ENCODE peak calls at places on chromosome X, in eight cellular contexts. B is progenitor cell of endocrine pancreas, J is nephron progenitor cell, S is pancreas, D is BJ, U is OCI-LY7, E is endodermal cell, M is tibial artery. K is an unnamed sample.

GRCh38 chrX:110081740-110082139 is 78.8 kb downstream of the TMEM164 start:
- DNase-seq in S (no peak), B (no peak), M (peak), D (no peak), U (no peak), E (no peak), J (no peak), K (no peak)

GRCh38 chrX:22135171-22135711 is 103.1 kb downstream of the PHEX start:
- DNase-seq in J (no peak), M (no peak), E (no peak), U (no peak), B (no peak), S (no peak), D (no peak), K (peak)

GRCh38 chrX:50594788-50595187 is 124.2 kb upstream of the DGKK start:
- DNase-seq in B (no peak), E (peak), U (no peak), J (no peak), M (no peak), S (no peak), D (no peak), K (no peak)

GRCh38 chrX:116480059-116480458 is 17.3 kb upstream of the CT83 start:
- DNase-seq in E (no peak), J (no peak), S (no peak), D (no peak), M (no peak), U (no peak), B (no peak), K (no peak)

GRCh38 chrX:357693-358471 is 28.8 kb downstream of the PPP2R3B start:
- DNase-seq in D (no peak), S (no peak), B (no peak), M (peak), J (no peak), E (no peak), U (no peak), K (no peak)

GRCh38 chrX:3076416-3076991 is 35.2 kb downstream of the ARSF start:
- DNase-seq in S (no peak), E (peak), D (no peak), J (peak), U (no peak), B (no peak), M (no peak), K (no peak)

GRCh38 chrX:23935116-23935515 is 27.3 kb downstream of the CXorf58 start:
- DNase-seq in D (no peak), B (no peak), M (no peak), J (no peak), S (no peak), E (no peak), U (no peak), K (no peak)

GRCh38 chrX:109184506-109185139 is 297.3 kb downstream of the GUCY2F start:
- DNase-seq in E (no peak), B (no peak), S (no peak), U (no peak), D (no peak), M (no peak), J (no peak), K (no peak)

GRCh38 chrX:107565916-107566602 is 62.3 kb upstream of the PRPS1 start:
- DNase-seq in B (peak), S (peak), E (peak), M (no peak), U (no peak), D (no peak), J (peak), K (peak)

GRCh38 chrX:38151426-38151825 is 69.2 kb downstream of the SRPX start:
- DNase-seq in M (no peak), U (no peak), S (no peak), E (no peak), B (no peak), J (no peak), D (no peak), K (no peak)

GRCh38 chrX:41705680-41706374 is 17.1 kb downstream of the GPR34 start:
- DNase-seq in E (no peak), J (no peak), B (no peak), M (no peak), D (no peak), U (peak), S (no peak), K (no peak)

GRCh38 chrX:17680732-17681413 is 56.4 kb upstream of the SCML1 start:
- DNase-seq in D (peak), E (no peak), J (no peak), B (no peak), M (no peak), U (no peak), S (no peak), K (no peak)

GRCh38 chrX:38561951-38562719 is 793 bp downstream of the TSPAN7 start:
- DNase-seq in S (peak), D (no peak), M (peak), U (no peak), B (peak), J (peak), E (peak), K (peak)

GRCh38 chrX:115894087-115894486 is 276.5 kb upstream of the AGTR2 start:
- DNase-seq in M (no peak), D (no peak), J (no peak), E (no peak), S (peak), U (no peak), B (no peak), K (no peak)

GRCh38 chrX:83658731-83659130 is 150.6 kb downstream of the POU3F4 start:
- DNase-seq in B (no peak), J (no peak), M (no peak), E (no peak), U (peak), S (no peak), D (no peak), K (no peak)

GRCh38 chrX:82237328-82237727 is 1035.4 kb downstream of the SH3BGRL start:
- DNase-seq in J (no peak), M (no peak), B (no peak), D (no peak), E (no peak), S (no peak), U (peak), K (no peak)

GRCh38 chrX:87583679-87584078 is 66.1 kb downstream of the KLHL4 start:
- DNase-seq in B (no peak), J (peak), E (peak), D (no peak), S (peak), M (no peak), U (peak), K (peak)

GRCh38 chrX:38837389-38837788 is 36.1 kb downstream of the MID1IP1 start:
- DNase-seq in B (no peak), J (no peak), E (no peak), U (no peak), S (no peak), M (no peak), D (no peak), K (no peak)

GRCh38 chrX:97405031-97405685 is 521.5 kb downstream of the RPA4 start:
- DNase-seq in D (no peak), B (no peak), S (no peak), M (no peak), U (no peak), E (no peak), J (no peak), K (no peak)

GRCh38 chrX:12673487-12673886 is 117.7 kb upstream of the PRPS2 start:
- DNase-seq in J (no peak), B (no peak), U (no peak), E (no peak), S (no peak), D (no peak), M (no peak), K (no peak)

GRCh38 chrX:40166582-40166981 is 68.8 kb upstream of the BCOR start:
- DNase-seq in B (no peak), E (peak), U (peak), S (no peak), M (no peak), J (peak), D (no peak), K (no peak)

GRCh38 chrX:9293051-9293496 is 171.8 kb upstream of the TBL1X start:
- DNase-seq in B (no peak), U (no peak), D (no peak), S (no peak), E (peak), J (peak), M (no peak), K (no peak)

GRCh38 chrX:121106484-121107235 is 59.2 kb downstream of the GLUD2 start:
- DNase-seq in U (no peak), J (no peak), M (no peak), E (no peak), D (no peak), B (no peak), S (no peak), K (no peak)

GRCh38 chrX:13266641-13267420 is 53.0 kb downstream of the ATXN3L start:
- DNase-seq in E (no peak), D (no peak), S (no peak), B (no peak), J (no peak), M (no peak), U (no peak), K (peak)

GRCh38 chrX:27735914-27736313 is 71.9 kb upstream of the MAGEB10 start:
- DNase-seq in S (no peak), U (no peak), M (no peak), J (no peak), B (no peak), E (no peak), D (no peak), K (no peak)

GRCh38 chrX:65999563-66000148 is 40.2 kb downstream of the VSIG4 start:
- DNase-seq in S (no peak), B (no peak), M (no peak), E (no peak), J (no peak), U (no peak), D (no peak), K (no peak)

GRCh38 chrX:1323315-1323714 is 13.3 kb upstream of the IL3RA start:
- DNase-seq in M (no peak), S (peak), D (no peak), B (no peak), J (peak), U (peak), E (peak), K (peak)

GRCh38 chrX:115490814-115491213 is 70.2 kb upstream of the PLS3 start:
- DNase-seq in E (no peak), U (no peak), M (no peak), D (no peak), J (no peak), B (no peak), S (no peak), K (no peak)

GRCh38 chrX:101550362-101550761 is at the start of gene ARMCX1:
- DNase-seq in B (no peak), E (peak), D (peak), U (no peak), M (peak), S (peak), J (peak), K (peak)

GRCh38 chrX:87900320-87900908 is 382.8 kb downstream of the KLHL4 start:
- DNase-seq in J (no peak), D (no peak), U (no peak), M (no peak), E (no peak), S (no peak), B (no peak), K (no peak)

GRCh38 chrX:368811-369562 is 17.7 kb downstream of the PPP2R3B start:
- DNase-seq in J (no peak), D (no peak), E (no peak), M (no peak), B (no peak), U (peak), S (no peak), K (no peak)

GRCh38 chrX:137031517-137032377 is 2.0 kb downstream of the GPR101 start:
- DNase-seq in M (no peak), J (peak), D (no peak), S (no peak), E (peak), B (no peak), U (no peak), K (peak)

GRCh38 chrX:2550288-2551020 is 49.7 kb upstream of the DHRSX start:
- DNase-seq in U (no peak), B (no peak), D (no peak), M (no peak), E (no peak), J (no peak), S (no peak), K (no peak)

GRCh38 chrX:104854188-104854587 is 288.2 kb downstream of the IL1RAPL2 start:
- DNase-seq in J (no peak), D (peak), E (no peak), B (no peak), U (no peak), M (no peak), S (no peak), K (no peak)

GRCh38 chrX:104854790-104855340 is 288.9 kb downstream of the IL1RAPL2 start:
- DNase-seq in E (no peak), J (no peak), M (no peak), B (no peak), U (no peak), S (no peak), D (no peak), K (no peak)

GRCh38 chrX:104852241-104852640 is 286.2 kb downstream of the IL1RAPL2 start:
- DNase-seq in B (no peak), M (no peak), U (no peak), J (no peak), D (no peak), E (no peak), S (no peak), K (no peak)
- TF ChIP-seq CTCF in B (no peak), M (no peak), U (no peak), J (no peak), D (no peak), E (no peak), S (no peak), K (no peak)

GRCh38 chrX:131633285-131633917 is 89.5 kb downstream of the OR13H1 start:
- DNase-seq in B (peak), U (peak), D (no peak), J (peak), M (no peak), S (peak), E (peak), K (peak)
- TF ChIP-seq CTCF in B (peak), U (peak), D (peak), J (peak), M (peak), S (peak), E (peak), K (peak)

DNA sequence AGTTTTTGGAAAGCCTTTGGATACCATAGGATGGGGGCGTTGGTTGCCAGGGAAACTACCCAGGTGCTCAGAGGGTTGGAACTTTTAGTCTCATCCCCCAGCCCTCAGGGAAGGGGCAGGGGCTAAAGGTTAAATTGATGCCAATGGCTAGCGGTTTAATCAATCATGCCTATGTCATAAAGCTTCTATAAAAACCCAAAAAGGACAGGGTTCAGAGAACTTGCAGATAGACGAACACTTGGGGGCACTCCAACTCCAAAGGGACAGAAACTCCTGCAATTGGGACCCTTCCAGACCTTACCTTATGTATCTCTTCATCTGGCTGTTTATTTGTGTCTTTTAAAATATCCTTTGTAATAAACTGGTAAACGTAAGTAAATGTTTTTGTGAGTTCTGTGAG is 30.0 kb upstream of the GPR173 start:
- DNase-seq in S (no peak), D (no peak), M (no peak), B (no peak), U (no peak), J (no peak), E (peak), K (no peak)
- TF ChIP-seq CTCF in S (no peak), D (no peak), M (no peak), B (no peak), U (peak), J (no peak), E (peak), K (no peak)

DNA sequence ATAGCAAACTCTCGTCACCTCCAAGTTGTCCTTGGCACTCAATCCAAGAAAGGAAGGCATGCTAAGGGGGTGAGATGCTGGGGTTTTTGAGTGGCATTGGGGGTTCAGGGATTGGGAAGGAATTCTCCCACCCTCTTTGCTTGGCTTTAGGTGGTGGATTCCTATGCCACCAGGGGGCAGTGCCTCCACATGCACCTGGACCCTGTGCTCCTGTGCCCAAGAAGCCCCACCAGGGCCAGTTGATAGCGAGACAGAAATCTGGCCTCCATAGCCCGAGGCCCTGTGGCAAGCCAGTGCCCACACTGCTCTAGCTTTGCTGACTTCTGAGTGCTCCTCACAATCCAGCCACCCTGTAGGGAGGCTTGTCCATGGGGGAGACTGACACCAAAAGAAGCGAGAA is 2.0 kb upstream of the FATE1 start:
- DNase-seq in M (no peak), U (peak), B (no peak), D (no peak), S (no peak), J (peak), E (peak), K (peak)
- TF ChIP-seq CTCF in M (no peak), U (peak), B (peak), D (peak), S (peak), J (peak), E (peak), K (peak)

GRCh38 chrX:71107245-71107644 is 705 bp upstream of the CXorf65 start:
- DNase-seq in D (no peak), S (no peak), U (no peak), B (no peak), M (no peak), J (no peak), E (no peak), K (no peak)

GRCh38 chrX:71105638-71106037 is 902 bp downstream of the CXorf65 start:
- DNase-seq in J (no peak), B (no peak), D (no peak), S (no peak), M (no peak), E (no peak), U (no peak), K (no peak)

GRCh38 chrX:71107762-71108360 is 1.3 kb upstream of the CXorf65 start:
- DNase-seq in U (no peak), S (no peak), D (no peak), M (no peak), E (no peak), J (peak), B (no peak), K (no peak)

GRCh38 chrX:71103110-71103983 is 3.2 kb downstream of the CXorf65 start:
- DNase-seq in U (peak), S (no peak), E (peak), J (peak), D (no peak), M (no peak), B (no peak), K (peak)

GRCh38 chrX:71106427-71106826 is at the start of gene CXorf65:
- DNase-seq in B (no peak), S (no peak), U (no peak), E (no peak), J (no peak), D (no peak), M (no peak), K (no peak)
- TF ChIP-seq CTCF in B (no peak), S (no peak), U (no peak), E (no peak), J (no peak), D (no peak), M (no peak), K (no peak)